ENCODE peak calls at places on chromosomes 11 and 22, in five cellular contexts. E is HCT116, T is K562, P is HepG2, L is IMR-90. Q is an unnamed sample.

GRCh38 chr11:108693852-108694251 is 29.0 kb downstream of the DDX10 start:
- DNase-seq in E (no peak), T (no peak), P (no peak), L (peak), Q (no peak)

GRCh38 chr22:17674152-17674551 is 35.6 kb downstream of the BCL2L13 start:
- DNase-seq in L (no peak), E (no peak), P (no peak), T (no peak), Q (no peak)

GRCh38 chr11:96122601-96123044 is 198.7 kb upstream of the MTMR2 start:
- DNase-seq in L (peak), T (no peak), P (no peak), E (no peak), Q (no peak)

GRCh38 chr11:122741613-122742012 is 86.1 kb downstream of the UBASH3B start:
- DNase-seq in L (peak), E (no peak), P (no peak), T (no peak), Q (no peak)

GRCh38 chr11:10752061-10752460 is 1.0 kb downstream of the CTR9 start:
- DNase-seq in L (no peak), T (no peak), P (no peak), E (no peak), Q (no peak)

GRCh38 chr11:19472679-19473078 is 231.9 kb upstream of the E2F8 start:
- DNase-seq in E (no peak), P (no peak), T (no peak), L (no peak), Q (no peak)

GRCh38 chr11:119410501-119410900 is 12.5 kb downstream of the THY1 start:
- DNase-seq in P (no peak), T (no peak), E (no peak), L (no peak), Q (no peak)

GRCh38 chr22:30046716-30047363 is 33.4 kb upstream of the HORMAD2 start:
- DNase-seq in E (no peak), P (no peak), L (no peak), T (no peak), Q (no peak)

GRCh38 chr22:35349704-35350538 is 31.0 kb upstream of the HMOX1 start:
- DNase-seq in T (no peak), P (no peak), L (peak), E (no peak), Q (no peak)

DNA sequence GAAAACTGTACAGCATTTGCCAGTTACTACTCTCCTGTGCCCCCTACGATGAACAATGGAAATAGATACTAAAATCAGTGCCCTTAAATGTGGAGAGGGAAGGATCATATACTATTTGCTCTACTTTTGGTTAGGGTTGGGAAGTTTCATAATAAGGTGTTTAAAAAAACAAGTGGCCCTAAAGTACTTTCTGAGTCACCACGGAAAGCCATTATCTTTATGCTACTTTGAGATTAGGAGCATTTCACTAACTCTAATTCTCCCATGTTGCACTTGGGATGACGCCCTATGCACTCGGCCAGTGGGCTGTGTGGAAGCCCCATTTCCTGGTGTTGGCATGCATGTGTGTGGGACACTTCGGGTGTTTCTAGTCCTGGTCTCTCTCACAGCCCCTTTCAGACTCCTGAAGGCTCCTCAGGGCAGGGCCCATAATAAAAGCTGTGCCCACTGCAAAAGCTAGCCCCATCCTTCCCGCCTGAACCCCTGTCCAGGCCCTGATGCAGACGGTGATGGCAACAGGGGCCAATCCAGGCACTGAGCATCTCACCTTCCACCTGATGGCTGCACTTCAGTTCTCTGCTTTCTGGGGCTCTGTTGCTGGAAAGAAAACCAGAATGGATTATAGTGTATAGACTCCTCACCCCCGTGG is 14.8 kb upstream of the FXYD2 start:
- DNase-seq in P (no peak), L (no peak), T (no peak), E (no peak), Q (no peak)
- TF ChIP-seq RAD21 in P (no peak), L (no peak), T (no peak), E (no peak), Q (no peak)

GRCh38 chr22:45202333-45203149 is 38.2 kb downstream of the KIAA0930 start:
- DNase-seq in P (no peak), E (no peak), L (peak), T (no peak), Q (no peak)
- TF ChIP-seq RAD21 in P (no peak), E (no peak), L (no peak), T (no peak), Q (no peak)

DNA sequence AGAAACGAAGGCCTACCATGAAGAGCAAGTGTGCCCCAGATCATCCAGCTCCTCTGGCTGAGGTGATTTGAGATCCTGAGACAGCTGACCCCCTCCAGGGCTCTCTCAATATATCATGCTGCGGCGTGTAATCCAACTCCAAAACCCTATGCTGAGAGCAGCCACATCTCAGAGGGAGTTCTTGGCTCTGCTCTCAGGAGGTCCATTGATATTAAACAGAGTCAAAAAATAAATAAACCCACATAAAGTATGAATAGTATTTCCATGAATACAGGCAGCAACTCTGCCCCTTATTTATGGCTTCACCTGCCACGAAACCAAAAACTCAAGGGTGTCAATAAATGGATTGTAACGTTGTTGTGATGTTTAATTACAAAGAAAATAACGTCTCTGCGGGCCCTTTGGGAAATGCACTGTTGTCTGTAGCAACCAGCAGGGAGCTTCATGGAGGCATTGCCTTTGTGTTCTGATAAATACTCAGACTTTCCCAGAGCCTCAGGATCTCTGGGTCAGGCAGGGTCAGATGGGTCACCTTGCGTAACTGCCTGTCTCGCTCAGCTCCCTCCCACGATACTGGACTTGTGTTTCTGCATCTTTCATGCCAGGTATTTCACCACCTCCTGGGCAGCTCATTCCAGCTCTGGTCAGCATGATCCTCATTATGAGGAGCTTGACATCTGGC is 162.7 kb downstream of the LARGE1 start:
- DNase-seq in E (no peak), L (no peak), T (no peak), P (peak), Q (no peak)
- TF ChIP-seq RAD21 in E (no peak), L (no peak), T (no peak), P (no peak), Q (no peak)

GRCh38 chr22:40606306-40606705 is 30.2 kb downstream of the MRTFA start:
- DNase-seq in P (peak), L (no peak), E (no peak), T (no peak), Q (no peak)
- TF ChIP-seq RAD21 in P (no peak), L (no peak), E (no peak), T (no peak), Q (no peak)

GRCh38 chr11:87926250-87926970 is 248.8 kb downstream of the RAB38 start:
- DNase-seq in E (peak), T (no peak), P (no peak), L (peak), Q (peak)
- TF ChIP-seq RAD21 in E (peak), T (no peak), P (no peak), L (no peak), Q (no peak)